ENCODE peak calls at places on chromosomes 6 and 20, in nine cellular contexts. U is A549; Z is SK-N-DZ; X is non-pigmented ciliary epithelial cell; C is foreskin fibroblast; N is T follicular helper cell; K is activated CD4-positive, alpha-beta T cell treated with anti-CD3 and anti-CD28 coated beads, Interleukin-2, amount 50 U/mL, for 24 hours; Y is BE2C; A is astrocyte of the spinal cord. T is an unnamed sample.

GRCh38 chr6:135170238-135170637 is 10.9 kb upstream of the MYB start:
- DNase-seq in U (no peak), A (no peak), Z (no peak), Y (no peak), X (no peak), N (no peak), K (no peak), C (no peak), T (no peak)

GRCh38 chr20:4108495-4109306 is 93.3 kb upstream of the RNF24 start:
- DNase-seq in X (no peak), K (peak; percentile 40), U (peak; percentile 95), N (peak; percentile 41), C (peak; percentile 67), Y (peak; percentile 70), A (peak; percentile 83), Z (peak; percentile 76), T (peak; percentile 94)

GRCh38 chr6:20279608-20280287 is 67.5 kb upstream of the MBOAT1 start:
- DNase-seq in C (no peak), Y (no peak), Z (no peak), A (no peak), X (no peak), U (no peak), N (no peak), K (no peak), T (no peak)

GRCh38 chr20:8131598-8132014 is 460 bp upstream of the PLCB1 start:
- DNase-seq in U (no peak), C (peak; percentile 47), X (no peak), K (peak; percentile 4), Y (no peak), Z (no peak), A (no peak), N (no peak), T (peak; percentile 62)

GRCh38 chr6:148846778-148847761 is 100.2 kb downstream of the UST start:
- DNase-seq in K (no peak), C (no peak), Y (no peak), N (no peak), X (no peak), Z (no peak), U (no peak), A (no peak), T (peak; percentile 24)

GRCh38 chr20:52864895-52865590 is 107.1 kb upstream of the TSHZ2 start:
- DNase-seq in A (no peak), Z (no peak), Y (no peak), N (no peak), X (no peak), U (no peak), C (no peak), K (no peak), T (no peak)

GRCh38 chr6:35024601-35025054 is 116.5 kb downstream of the TCP11 start:
- DNase-seq in Y (peak; percentile 43), X (no peak), U (peak; percentile 78), C (no peak), N (no peak), Z (peak; percentile 30), A (peak; percentile 65), K (no peak), T (peak; percentile 65)

GRCh38 chr20:25324412-25324811 is 66.2 kb downstream of the ABHD12 start:
- DNase-seq in N (no peak), K (no peak), U (no peak), A (no peak), C (no peak), X (no peak), Y (no peak), Z (no peak), T (no peak)

GRCh38 chr6:140134224-140134623 is 759.8 kb upstream of the CITED2 start:
- DNase-seq in Z (no peak), Y (no peak), C (no peak), N (no peak), A (no peak), U (no peak), K (no peak), X (no peak), T (no peak)

GRCh38 chr6:133894795-133895401 is 6.0 kb downstream of the TCF21 start:
- DNase-seq in K (no peak), U (peak; percentile 23), Y (no peak), A (peak; percentile 37), N (no peak), C (peak; percentile 40), X (peak; percentile 54), Z (no peak), T (peak; percentile 93)

GRCh38 chr20:35558981-35559693 is 17.3 kb downstream of the ERGIC3 start:
- DNase-seq in X (no peak), U (no peak), K (no peak), Z (no peak), A (no peak), C (no peak), Y (no peak), N (no peak), T (no peak)

GRCh38 chr20:63356511-63356910 is 4.6 kb downstream of the CHRNA4 start:
- DNase-seq in X (no peak), A (no peak), C (no peak), Z (no peak), U (no peak), Y (no peak), K (no peak), N (no peak), T (no peak)

GRCh38 chr20:2006452-2007381 is 12.9 kb upstream of the PDYN start:
- DNase-seq in C (peak; percentile 12), K (no peak), A (peak; percentile 23), N (no peak), X (no peak), U (peak; percentile 50), Z (peak; percentile 15), Y (peak; percentile 11), T (peak; percentile 52)

GRCh38 chr20:3777381-3777725 is 3.9 kb downstream of the SPEF1 start:
- DNase-seq in K (no peak), Z (no peak), N (no peak), Y (no peak), X (no peak), U (no peak), A (no peak), C (no peak), T (no peak)

GRCh38 chr6:3915076-3915791 is 66.1 kb downstream of the FAM50B start:
- DNase-seq in Z (no peak), Y (no peak), X (no peak), N (peak; percentile 9), K (no peak), C (no peak), A (no peak), U (no peak), T (no peak)

GRCh38 chr6:105990151-105990550 is 96.0 kb upstream of the PRDM1 start:
- DNase-seq in N (no peak), K (no peak), C (no peak), X (no peak), A (no peak), Z (no peak), Y (no peak), U (no peak), T (no peak)

GRCh38 chr6:137349856-137350830 is 131.0 kb upstream of the IFNGR1 start:
- DNase-seq in X (no peak), U (no peak), A (no peak), Z (no peak), N (no peak), K (no peak), C (no peak), Y (no peak), T (no peak)

T was measured in choroid plexus epithelial cell.